ENCODE peak calls at places on chromosomes 12 and 14, in ten cellular contexts. S, F, D, M, R, X, N, P, H and T are unnamed samples.

GRCh38 chr12:14263742-14264141 is 101.7 kb upstream of the ATF7IP start:
- DNase-seq in S (no peak), F (no peak), D (no peak), M (no peak), R (no peak), X (no peak), N (no peak), P (no peak), H (no peak), T (no peak)

GRCh38 chr14:69291891-69292586 is 32.1 kb downstream of the GALNT16 start:
- DNase-seq in S (no peak), F (no peak), D (no peak), M (no peak), R (peak; percentile 42), X (no peak), N (peak; percentile 50), P (no peak), H (no peak), T (no peak)

GRCh38 chr14:23136566-23137133 is 17.6 kb upstream of the CEBPE start:
- DNase-seq in S (no peak), F (no peak), D (no peak), M (no peak), R (no peak), X (no peak), N (no peak), P (no peak), H (no peak), T (no peak)

GRCh38 chr12:8687846-8688601 is 9.8 kb upstream of the RIMKLB start:
- DNase-seq in S (no peak), F (no peak), D (peak; percentile 79), M (peak; percentile 79), R (peak; percentile 97), X (peak; percentile 97), N (peak; percentile 84), P (peak; percentile 81), H (no peak), T (no peak)

GRCh38 chr12:115020091-115020490 is 336.1 kb upstream of the TBX3 start:
- DNase-seq in S (no peak), F (no peak), D (no peak), M (no peak), R (no peak), X (no peak), N (no peak), P (no peak), H (no peak), T (no peak)

GRCh38 chr12:64670039-64670438 is 59.7 kb downstream of the RASSF3 start:
- DNase-seq in S (no peak), F (no peak), D (no peak), M (no peak), R (no peak), X (no peak), N (no peak), P (no peak), H (no peak), T (no peak)

GRCh38 chr14:54001189-54001878 is 44.7 kb upstream of the BMP4 start:
- DNase-seq in S (no peak), F (no peak), D (no peak), M (no peak), R (peak; percentile 55), X (peak; percentile 42), N (no peak), P (no peak), H (no peak), T (no peak)

GRCh38 chr14:24066490-24067132 is 4.8 kb upstream of the CPNE6 start:
- DNase-seq in S (peak; percentile 43), F (no peak), D (no peak), M (no peak), R (no peak), X (no peak), N (no peak), P (no peak), H (no peak), T (no peak)

DNA sequence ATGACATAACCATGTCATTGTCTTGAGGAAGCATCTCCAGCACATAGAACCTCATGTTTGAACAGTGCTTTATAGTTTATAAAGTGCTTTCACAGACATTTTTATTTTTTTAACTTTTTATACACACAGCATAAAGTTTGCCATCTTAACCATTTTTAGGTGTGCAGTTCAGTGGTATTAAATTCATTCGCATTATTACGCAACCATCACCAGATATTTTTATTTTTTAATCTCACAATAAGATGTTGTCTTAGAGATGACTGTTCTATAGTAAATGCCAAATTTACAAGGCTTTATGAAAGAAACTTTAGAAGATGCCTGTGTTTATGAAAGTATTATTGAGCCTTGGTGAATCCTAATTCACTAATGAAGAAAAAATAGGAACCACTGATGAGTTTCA is 19.9 kb downstream of the CYP46A1 start:
- DNase-seq in S (no peak), F (no peak), D (no peak), M (no peak), R (no peak), X (no peak), N (no peak), P (no peak), H (no peak), T (no peak)
- H3K27me3 ChIP-seq in S (no peaks in the 10 kb centered on the region), F (no peaks in the 10 kb centered on the region), D (no peaks in the 10 kb centered on the region), M (no peaks in the 10 kb centered on the region), R (no peaks in the 10 kb centered on the region), X (no peaks in the 10 kb centered on the region), N (no peaks in the 10 kb centered on the region), P (no peaks in the 10 kb centered on the region), H (no peaks in the 10 kb centered on the region), T (no peaks in the 10 kb centered on the region)

DNA sequence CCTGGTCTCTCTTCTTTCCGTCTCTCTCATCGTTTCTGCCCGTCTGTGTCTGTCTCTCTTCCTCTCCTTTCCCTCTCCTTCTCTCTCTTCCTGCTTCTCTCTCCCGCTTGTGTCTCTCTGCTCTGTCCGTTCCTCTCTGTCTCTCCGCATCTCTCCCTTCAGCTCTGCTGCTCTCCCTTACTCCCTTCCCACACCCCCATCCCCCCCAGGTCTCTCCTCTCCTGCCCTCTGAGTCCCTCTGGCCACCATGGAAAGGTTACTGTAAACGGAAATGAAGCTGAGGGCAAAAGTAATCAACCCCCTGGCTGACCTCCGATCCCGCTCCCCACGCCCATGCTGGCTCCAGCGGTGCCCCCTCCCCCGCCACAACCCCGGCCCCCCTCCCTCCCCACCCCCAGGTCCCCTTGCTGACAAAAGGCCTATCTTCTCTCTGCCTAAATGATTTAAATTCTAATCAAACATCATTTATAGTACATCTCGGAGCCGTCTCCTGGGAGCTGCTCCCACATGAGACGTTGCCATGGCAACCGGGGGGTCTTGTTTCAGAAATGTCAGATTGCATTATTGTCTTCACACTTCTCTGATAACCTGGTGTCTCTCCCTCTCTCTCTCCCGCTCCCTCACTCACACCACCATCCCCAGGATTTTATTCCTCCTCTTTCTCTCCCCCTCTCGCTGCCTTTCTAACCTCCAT is 203.8 kb downstream of the RBM19 start:
- DNase-seq in S (no peak), F (no peak), D (no peak), M (no peak), R (no peak), X (no peak), N (no peak), P (no peak), H (no peak), T (no peak)
- H3K27me3 ChIP-seq in S (peaks cover 46% of the 10 kb centered on the region), F (no peaks in the 10 kb centered on the region), D (peaks cover 2% of the 10 kb centered on the region), M (no peaks in the 10 kb centered on the region), R (peaks cover 3% of the 10 kb centered on the region), X (peaks cover 15% of the 10 kb centered on the region), N (peaks cover 41% of the 10 kb centered on the region), P (no peaks in the 10 kb centered on the region), H (peaks cover 65% of the 10 kb centered on the region), T (no peaks in the 10 kb centered on the region)

GRCh38 chr12:47999816-48000215 is 4.5 kb downstream of the COL2A1 start:
- DNase-seq in S (no peak), F (no peak), D (no peak), M (no peak), R (no peak), X (no peak), N (peak; percentile 50), P (no peak), H (no peak), T (no peak)

GRCh38 chr12:48002179-48002601 is 2.1 kb downstream of the COL2A1 start:
- DNase-seq in S (no peak), F (no peak), D (no peak), M (peak; percentile 12), R (peak; percentile 1), X (no peak), N (no peak), P (no peak), H (no peak), T (no peak)

GRCh38 chr12:48001426-48002178 is 2.7 kb downstream of the COL2A1 start:
- DNase-seq in S (no peak), F (no peak), D (peak; percentile 20), M (peak; percentile 64), R (peak; percentile 48), X (peak; percentile 25), N (peak; percentile 70), P (peak; percentile 76), H (no peak), T (no peak)

GRCh38 chr12:48002773-48003218 is 1.5 kb downstream of the COL2A1 start:
- DNase-seq in S (no peak), F (no peak), D (no peak), M (peak; percentile 6), R (peak; percentile 37), X (peak; percentile 19), N (no peak), P (peak; percentile 75), H (no peak), T (no peak)

DNA sequence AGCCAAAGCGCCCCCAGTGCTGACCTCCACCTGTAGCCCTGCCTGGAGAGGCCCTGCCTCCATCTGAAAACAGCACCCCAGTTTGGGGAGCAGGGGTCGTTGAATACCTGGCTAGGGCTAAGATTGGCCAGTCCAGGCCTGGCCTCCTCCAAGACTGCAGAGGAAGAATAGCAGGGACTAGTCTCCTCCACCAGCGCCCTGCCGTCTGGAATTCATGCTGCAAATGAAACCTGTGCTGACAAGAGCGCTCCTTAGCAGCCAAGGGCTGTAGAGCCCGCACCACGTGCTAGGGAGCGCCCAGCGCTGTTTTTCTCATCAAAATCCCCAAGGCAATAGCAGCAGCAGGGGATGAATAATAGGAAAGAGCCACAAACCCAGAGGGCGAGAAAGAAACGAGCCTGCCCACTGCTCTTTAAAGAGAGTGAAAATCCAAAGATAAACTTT is 3.4 kb downstream of the COL2A1 start:
- DNase-seq in S (no peak), F (no peak), D (peak; percentile 77), M (peak; percentile 92), R (peak; percentile 66), X (peak; percentile 50), N (peak; percentile 64), P (peak; percentile 75), H (no peak), T (no peak)
- H3K27me3 ChIP-seq in S (peaks cover 73% of the 10 kb centered on the region), F (no peaks in the 10 kb centered on the region), D (peaks cover 36% of the 10 kb centered on the region), M (peaks cover 12% of the 10 kb centered on the region), R (peaks cover 73% of the 10 kb centered on the region), X (peaks cover 85% of the 10 kb centered on the region), N (peaks cover 68% of the 10 kb centered on the region), P (peaks cover 28% of the 10 kb centered on the region), H (peaks cover 76% of the 10 kb centered on the region), T (peaks cover 26% of the 10 kb centered on the region)

GRCh38 chr14:104512061-104512460 is 67.5 kb upstream of the C14orf180 start:
- DNase-seq in S (no peak), F (no peak), D (no peak), M (no peak), R (no peak), X (no peak), N (peak; percentile 50), P (no peak), H (no peak), T (no peak)

GRCh38 chr14:104514156-104514848 is 65.3 kb upstream of the C14orf180 start:
- DNase-seq in S (no peak), F (no peak), D (no peak), M (no peak), R (no peak), X (no peak), N (no peak), P (no peak), H (no peak), T (peak; percentile 53)

GRCh38 chr14:104512771-104513640 is 66.6 kb upstream of the C14orf180 start:
- DNase-seq in S (no peak), F (no peak), D (no peak), M (no peak), R (no peak), X (no peak), N (no peak), P (no peak), H (no peak), T (peak; percentile 46)

GRCh38 chr14:104515059-104515810 is 64.3 kb upstream of the C14orf180 start:
- DNase-seq in S (no peak), F (no peak), D (no peak), M (no peak), R (no peak), X (no peak), N (no peak), P (no peak), H (no peak), T (peak; percentile 21)

DNA sequence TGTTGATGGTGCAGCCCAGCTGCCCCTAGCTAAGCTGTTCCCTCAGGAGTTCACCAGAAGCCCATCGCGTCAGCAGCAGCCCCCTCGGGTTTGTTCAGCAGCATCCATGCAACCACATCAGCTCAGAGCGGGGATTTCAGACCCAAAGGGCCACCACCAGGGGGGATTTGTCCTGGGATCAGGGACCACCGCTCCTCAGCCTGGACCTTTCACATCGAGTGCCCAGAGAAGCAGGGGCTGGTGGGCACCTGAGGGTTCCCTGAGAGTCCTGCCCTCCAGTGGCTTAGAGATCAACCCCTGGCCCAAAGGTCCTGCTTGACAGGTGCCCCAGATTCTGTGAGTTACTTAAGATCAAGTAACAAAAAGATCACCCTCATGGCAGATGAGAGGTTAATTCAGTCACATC is 65.9 kb upstream of the C14orf180 start:
- DNase-seq in S (no peak), F (no peak), D (no peak), M (no peak), R (no peak), X (no peak), N (no peak), P (no peak), H (no peak), T (peak; percentile 23)
- H3K27me3 ChIP-seq in S (peaks cover 8% of the 10 kb centered on the region), F (no peaks in the 10 kb centered on the region), D (no peaks in the 10 kb centered on the region), M (peaks cover 8% of the 10 kb centered on the region), R (no peaks in the 10 kb centered on the region), X (no peaks in the 10 kb centered on the region), N (peaks cover 29% of the 10 kb centered on the region), P (no peaks in the 10 kb centered on the region), H (peaks cover 18% of the 10 kb centered on the region), T (no peaks in the 10 kb centered on the region)